ENCODE peak calls at places on chromosomes 11 and 22, in six cellular contexts. G is choroid plexus epithelial cell, O is transverse colon, H is OCI-LY7, A is Calu3, E is activated B cell treated with CpG ODN at 0.5 μM for 24 hours. M is an unnamed sample.

GRCh38 chr11:12841946-12842630 is 167.0 kb upstream of the RASSF10 start:
- DNase-seq in A (peak), O (no peak), E (no peak), H (peak), G (peak), M (no peak)

GRCh38 chr22:17109113-17109865 is 11.9 kb downstream of the TMEM121B start:
- DNase-seq in H (no peak), O (no peak), E (no peak), A (no peak), G (no peak), M (no peak)

GRCh38 chr11:117861151-117862018 is 15.1 kb downstream of the FXYD6 start:
- DNase-seq in O (no peak), A (no peak), H (no peak), E (no peak), G (peak), M (no peak)

GRCh38 chr22:35409783-35410662 is 10.1 kb downstream of the MCM5 start:
- DNase-seq in O (peak), H (peak), A (no peak), E (peak), G (no peak), M (no peak)

GRCh38 chr11:122808494-122808893 is 29.8 kb upstream of the CRTAM start:
- DNase-seq in E (no peak), A (no peak), H (peak), G (peak), O (peak), M (no peak)

GRCh38 chr11:63937713-63938480 is 905 bp upstream of the NAA40 start:
- DNase-seq in H (peak), E (no peak), O (peak), A (peak), G (no peak), M (no peak)

GRCh38 chr11:124069429-124070401 is 28.6 kb upstream of the OR10G7 start:
- DNase-seq in A (peak), O (peak), H (peak), G (peak), E (no peak), M (peak)

GRCh38 chr22:31734512-31734911 is 15.4 kb downstream of the PRR14L start:
- DNase-seq in A (no peak), O (no peak), E (no peak), G (peak), H (no peak), M (no peak)

GRCh38 chr11:12691473-12691872 is 17.3 kb downstream of the TEAD1 start:
- DNase-seq in E (no peak), O (no peak), G (peak), A (no peak), H (no peak), M (no peak)

GRCh38 chr11:1113405-1114201 is 38.9 kb downstream of the MUC2 start:
- DNase-seq in O (no peak), G (no peak), H (peak), E (no peak), A (no peak), M (no peak)

GRCh38 chr22:50525991-50526848 is 822 bp upstream of the SCO2 start:
- DNase-seq in E (peak), H (peak), G (peak), A (peak), O (peak), M (peak)

GRCh38 chr11:4714300-4714699 is 9.7 kb downstream of the MMP26 start:
- DNase-seq in A (no peak), G (no peak), O (no peak), E (no peak), H (no peak), M (no peak)

GRCh38 chr11:120184371-120184945 is 26.4 kb upstream of the OAF start:
- DNase-seq in E (no peak), G (no peak), O (no peak), A (no peak), H (no peak), M (peak)

GRCh38 chr11:61067782-61068181 is 34.5 kb upstream of the CD5 start:
- DNase-seq in E (no peak), G (no peak), H (no peak), O (no peak), A (no peak), M (no peak)

GRCh38 chr11:85115798-85116197 is 511.3 kb downstream of the DLG2 start:
- DNase-seq in H (no peak), E (no peak), G (peak), A (no peak), O (no peak), M (no peak)

GRCh38 chr11:46674463-46675287 is 25.7 kb downstream of the ARHGAP1 start:
- DNase-seq in G (peak), E (no peak), A (no peak), H (peak), O (peak), M (no peak)

GRCh38 chr11:63919267-63920125 is 2.5 kb upstream of the RCOR2 start:
- DNase-seq in H (no peak), E (no peak), O (peak), G (no peak), A (peak), M (no peak)

GRCh38 chr11:110297082-110297725 is 790 bp upstream of the RDX start:
- DNase-seq in H (no peak), O (no peak), E (no peak), A (no peak), G (no peak), M (no peak)

GRCh38 chr11:125410091-125410490 is 86.0 kb downstream of the FEZ1 start:
- DNase-seq in G (peak), A (no peak), O (no peak), H (no peak), E (no peak), M (no peak)

GRCh38 chr11:2890466-2891241 is 5.1 kb upstream of the CDKN1C start:
- DNase-seq in A (peak), G (peak), E (no peak), O (peak), H (no peak), M (no peak)

DNA sequence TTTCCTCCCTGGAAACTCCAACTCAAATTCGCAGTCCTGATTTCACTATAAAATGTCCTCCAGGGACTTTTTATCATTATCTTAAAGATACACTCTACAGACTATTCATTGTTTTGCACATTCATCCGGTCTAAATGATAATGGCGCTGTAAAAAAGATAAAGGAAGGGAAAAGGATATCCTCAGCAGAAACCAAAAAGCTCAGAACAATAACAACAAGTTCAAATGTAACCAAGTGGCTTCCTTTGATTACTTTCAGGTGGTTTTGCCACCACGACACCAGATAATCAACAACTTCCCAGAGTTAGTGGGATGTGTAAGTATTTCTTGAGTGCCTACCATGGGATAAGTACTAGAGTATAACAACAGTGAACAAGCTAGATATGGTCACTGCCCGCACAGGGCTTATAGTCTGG is 26.3 kb downstream of the PRCP start:
- DNase-seq in O (no peak), G (no peak), E (no peak), H (no peak), A (no peak), M (no peak)
- TF ChIP-seq CTCF in O (no peak), G (no peak), E (no peak), H (no peak), A (no peak), M (no peak)

GRCh38 chr22:46356496-46357185 is 21.1 kb downstream of the TRMU start:
- DNase-seq in A (no peak), H (no peak), G (no peak), O (peak), E (no peak), M (no peak)

GRCh38 chr22:46354176-46354992 is 18.9 kb downstream of the TRMU start:
- DNase-seq in E (no peak), O (peak), G (no peak), H (no peak), A (no peak), M (no peak)

GRCh38 chr22:46355996-46356471 is 20.5 kb downstream of the TRMU start:
- DNase-seq in E (no peak), O (peak), A (no peak), G (no peak), H (no peak), M (no peak)

GRCh38 chr22:46354993-46355305 is 19.4 kb downstream of the TRMU start:
- DNase-seq in E (no peak), G (no peak), A (no peak), O (peak), H (no peak), M (no peak)

GRCh38 chr22:46355369-46355995 is 20.0 kb downstream of the TRMU start:
- DNase-seq in A (peak), O (peak), G (peak), H (peak), E (peak), M (peak)
- TF ChIP-seq CTCF in A (peak), O (peak), G (peak), H (peak), E (peak), M (peak)

DNA sequence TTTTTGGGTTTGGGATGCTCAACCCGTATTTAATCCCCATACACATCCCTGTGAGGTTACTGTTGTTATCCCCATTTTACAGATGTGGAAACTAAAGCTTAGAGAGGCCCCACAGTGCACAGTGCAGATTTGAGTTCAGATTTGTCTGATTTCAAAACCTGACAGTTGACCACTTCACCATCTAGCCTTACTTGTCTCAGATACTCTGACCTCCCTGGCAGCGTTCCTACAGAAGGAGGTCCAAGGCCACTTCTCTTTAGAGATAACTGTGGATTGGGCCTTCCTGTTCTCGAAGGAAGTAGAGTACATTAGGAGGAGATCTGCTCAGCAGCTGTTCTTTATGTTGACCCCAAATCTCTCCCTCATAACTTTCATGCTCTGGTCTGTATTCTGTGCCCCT is 46.7 kb upstream of the CTTN start:
- DNase-seq in A (no peak), G (no peak), E (no peak), H (no peak), O (no peak), M (no peak)
- TF ChIP-seq CTCF in A (no peak), G (no peak), E (no peak), H (no peak), O (no peak), M (no peak)

DNA sequence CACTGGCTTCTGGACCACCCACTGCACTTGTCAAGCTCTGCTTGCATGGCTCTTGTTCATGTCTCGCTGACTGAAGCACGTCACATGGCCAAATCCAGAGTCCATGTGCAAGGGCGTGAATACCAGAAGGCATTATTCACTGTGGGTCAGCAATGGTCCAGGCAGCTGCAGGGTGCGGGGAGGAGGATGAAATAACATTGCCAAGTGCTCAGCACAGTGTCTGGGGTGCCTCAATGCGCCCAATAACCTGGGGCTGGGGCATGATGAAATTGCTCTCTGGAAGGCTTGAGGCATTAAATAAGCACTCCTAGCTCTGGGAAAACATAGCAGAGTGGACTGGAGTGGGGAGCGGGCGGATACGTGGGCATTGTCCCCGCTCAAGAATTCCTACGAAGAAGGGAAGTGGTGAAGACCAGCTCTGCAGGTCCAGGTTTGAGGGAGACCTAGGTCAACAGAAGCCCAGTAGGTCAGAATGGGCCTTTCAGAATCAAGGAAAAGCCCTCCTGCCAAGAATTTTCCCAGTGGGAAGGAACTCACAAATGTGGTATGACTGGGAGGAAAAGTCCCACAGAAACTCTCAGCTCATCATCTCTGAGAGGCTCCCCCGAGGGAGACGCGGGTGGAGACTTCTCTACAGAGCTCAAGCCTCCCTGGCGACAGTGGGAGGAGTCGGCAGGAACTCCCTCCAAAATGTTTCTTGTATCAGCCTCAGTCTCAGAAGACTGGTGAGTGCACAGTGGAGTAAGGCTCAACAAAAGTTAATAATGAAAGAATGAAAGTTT is 15.3 kb upstream of the ACCSL start:
- DNase-seq in E (no peak), O (peak), A (no peak), G (peak), H (no peak), M (no peak)
- TF ChIP-seq CTCF in E (no peak), O (no peak), A (no peak), G (no peak), H (no peak), M (no peak)

M was measured in progenitor cell of endocrine pancreas.